ENCODE peak calls at places on chromosomes 2 and 18, in four cellular contexts. One of them, this sample, is unnamed.

GRCh38 chr2:43405829-43406228 is 179.4 kb upstream of the ZFP36L2 start:
- DNase-seq in H9: no peak
- DNase-seq in H1: no peak
- DNase-seq in IMR-90: no peak
- DNase-seq in this sample: no peak

GRCh38 chr18:23442958-23443357 is 10.1 kb upstream of the RIOK3 start:
- DNase-seq in H9: no peak
- DNase-seq in H1: no peak
- DNase-seq in IMR-90: no peak
- DNase-seq in this sample: no peak

GRCh38 chr18:11005528-11005927 is 143.8 kb downstream of the PIEZO2 start:
- DNase-seq in H9: no peak
- DNase-seq in H1: no peak
- DNase-seq in IMR-90: peak
- DNase-seq in this sample: peak

GRCh38 chr2:26363323-26363722 is 16.7 kb upstream of the ADGRF3 start:
- DNase-seq in H9: no peak
- DNase-seq in H1: no peak
- DNase-seq in IMR-90: peak
- DNase-seq in this sample: no peak

GRCh38 chr2:187294043-187294442 is 154.0 kb downstream of the CALCRL start:
- DNase-seq in H9: no peak
- DNase-seq in H1: no peak
- DNase-seq in IMR-90: no peak
- DNase-seq in this sample: no peak

GRCh38 chr18:58064406-58064998 is 20.5 kb downstream of the NEDD4L start:
- DNase-seq in H9: no peak
- DNase-seq in H1: no peak
- DNase-seq in IMR-90: peak
- DNase-seq in this sample: no peak

GRCh38 chr2:58131191-58132011 is 84.8 kb downstream of the VRK2 start:
- DNase-seq in H9: no peak
- DNase-seq in H1: no peak
- DNase-seq in IMR-90: peak
- DNase-seq in this sample: no peak

GRCh38 chr18:58576641-58577251 is 52.1 kb downstream of the ALPK2 start:
- DNase-seq in H9: no peak
- DNase-seq in H1: no peak
- DNase-seq in IMR-90: peak
- DNase-seq in this sample: no peak

GRCh38 chr18:37176307-37176934 is 347.5 kb downstream of the KIAA1328 start:
- DNase-seq in H9: no peak
- DNase-seq in H1: no peak
- DNase-seq in IMR-90: no peak
- DNase-seq in this sample: peak

GRCh38 chr2:36322108-36322507 is 33.5 kb upstream of the CRIM1 start:
- DNase-seq in H9: peak
- DNase-seq in H1: no peak
- DNase-seq in IMR-90: peak
- DNase-seq in this sample: peak

GRCh38 chr2:65177754-65178442 is 48.0 kb upstream of the RAB1A start:
- DNase-seq in H9: no peak
- DNase-seq in H1: peak
- DNase-seq in IMR-90: no peak
- DNase-seq in this sample: no peak

GRCh38 chr2:44120428-44120827 is 48.2 kb upstream of the PPM1B start:
- DNase-seq in H9: no peak
- DNase-seq in H1: no peak
- DNase-seq in IMR-90: peak
- DNase-seq in this sample: no peak

GRCh38 chr2:19711470-19712372 is 190.1 kb downstream of the TTC32 start:
- DNase-seq in H9: peak
- DNase-seq in H1: no peak
- DNase-seq in IMR-90: peak
- DNase-seq in this sample: peak

GRCh38 chr18:5060543-5060942 is 136.5 kb downstream of the AKAIN1 start:
- DNase-seq in H9: no peak
- DNase-seq in H1: no peak
- DNase-seq in IMR-90: no peak
- DNase-seq in this sample: no peak

GRCh38 chr18:34493099-34493544 is 217.0 kb upstream of the DTNA start:
- DNase-seq in H9: peak
- DNase-seq in H1: peak
- DNase-seq in IMR-90: peak
- DNase-seq in this sample: peak

GRCh38 chr2:208358758-208359631 is 47.6 kb upstream of the PTH2R start:
- DNase-seq in H9: peak
- DNase-seq in H1: no peak
- DNase-seq in IMR-90: no peak
- DNase-seq in this sample: peak

GRCh38 chr2:72895759-72896281 is 8.6 kb downstream of the SPR start:
- DNase-seq in H9: no peak
- DNase-seq in H1: no peak
- DNase-seq in IMR-90: peak
- DNase-seq in this sample: no peak

GRCh38 chr2:238069877-238070276 is 9.1 kb downstream of the SCLY start:
- DNase-seq in H9: no peak
- DNase-seq in H1: no peak
- DNase-seq in IMR-90: no peak
- DNase-seq in this sample: no peak

GRCh38 chr2:238066218-238066617 is 5.4 kb downstream of the SCLY start:
- DNase-seq in H9: no peak
- DNase-seq in H1: no peak
- DNase-seq in IMR-90: no peak
- DNase-seq in this sample: no peak

GRCh38 chr2:238067939-238068338 is 7.1 kb downstream of the SCLY start:
- DNase-seq in H9: no peak
- DNase-seq in H1: no peak
- DNase-seq in IMR-90: no peak
- DNase-seq in this sample: no peak

GRCh38 chr2:238065447-238065846 is 4.6 kb downstream of the SCLY start:
- DNase-seq in H9: no peak
- DNase-seq in H1: no peak
- DNase-seq in IMR-90: no peak
- DNase-seq in this sample: no peak

GRCh38 chr2:238069021-238069709 is 8.4 kb downstream of the SCLY start:
- DNase-seq in H9: no peak
- DNase-seq in H1: no peak
- DNase-seq in IMR-90: no peak
- DNase-seq in this sample: no peak
- H4K5ac ChIP-seq in H9: no peak
- H4K5ac ChIP-seq in H1: no peak
- H4K5ac ChIP-seq in IMR-90: no peak
- H4K5ac ChIP-seq in this sample: no peak

GRCh38 chr2:183963609-183964008 is 634.7 kb upstream of the ZNF804A start:
- DNase-seq in H9: no peak
- DNase-seq in H1: no peak
- DNase-seq in IMR-90: no peak
- DNase-seq in this sample: no peak
- H4K5ac ChIP-seq in H9: no peak
- H4K5ac ChIP-seq in H1: no peak
- H4K5ac ChIP-seq in IMR-90: no peak
- H4K5ac ChIP-seq in this sample: no peak

GRCh38 chr2:240517342-240517741 is 40.4 kb downstream of the ANKMY1 start:
- DNase-seq in H9: no peak
- DNase-seq in H1: no peak
- DNase-seq in IMR-90: no peak
- DNase-seq in this sample: no peak

GRCh38 chr2:240513544-240514287 is 44.1 kb downstream of the ANKMY1 start:
- DNase-seq in H9: peak
- DNase-seq in H1: peak
- DNase-seq in IMR-90: peak
- DNase-seq in this sample: peak

GRCh38 chr2:240512109-240512485 is 45.7 kb downstream of the ANKMY1 start:
- DNase-seq in H9: peak
- DNase-seq in H1: no peak
- DNase-seq in IMR-90: no peak
- DNase-seq in this sample: no peak

GRCh38 chr2:240512666-240513535 is 44.9 kb downstream of the ANKMY1 start:
- DNase-seq in H9: peak
- DNase-seq in H1: no peak
- DNase-seq in IMR-90: no peak
- DNase-seq in this sample: no peak

GRCh38 chr2:240514631-240515030 is 43.2 kb downstream of the ANKMY1 start:
- DNase-seq in H9: peak
- DNase-seq in H1: peak
- DNase-seq in IMR-90: no peak
- DNase-seq in this sample: no peak
- H4K5ac ChIP-seq in H9: no peak
- H4K5ac ChIP-seq in H1: no peak
- H4K5ac ChIP-seq in IMR-90: no peak
- H4K5ac ChIP-seq in this sample: no peak

DNA sequence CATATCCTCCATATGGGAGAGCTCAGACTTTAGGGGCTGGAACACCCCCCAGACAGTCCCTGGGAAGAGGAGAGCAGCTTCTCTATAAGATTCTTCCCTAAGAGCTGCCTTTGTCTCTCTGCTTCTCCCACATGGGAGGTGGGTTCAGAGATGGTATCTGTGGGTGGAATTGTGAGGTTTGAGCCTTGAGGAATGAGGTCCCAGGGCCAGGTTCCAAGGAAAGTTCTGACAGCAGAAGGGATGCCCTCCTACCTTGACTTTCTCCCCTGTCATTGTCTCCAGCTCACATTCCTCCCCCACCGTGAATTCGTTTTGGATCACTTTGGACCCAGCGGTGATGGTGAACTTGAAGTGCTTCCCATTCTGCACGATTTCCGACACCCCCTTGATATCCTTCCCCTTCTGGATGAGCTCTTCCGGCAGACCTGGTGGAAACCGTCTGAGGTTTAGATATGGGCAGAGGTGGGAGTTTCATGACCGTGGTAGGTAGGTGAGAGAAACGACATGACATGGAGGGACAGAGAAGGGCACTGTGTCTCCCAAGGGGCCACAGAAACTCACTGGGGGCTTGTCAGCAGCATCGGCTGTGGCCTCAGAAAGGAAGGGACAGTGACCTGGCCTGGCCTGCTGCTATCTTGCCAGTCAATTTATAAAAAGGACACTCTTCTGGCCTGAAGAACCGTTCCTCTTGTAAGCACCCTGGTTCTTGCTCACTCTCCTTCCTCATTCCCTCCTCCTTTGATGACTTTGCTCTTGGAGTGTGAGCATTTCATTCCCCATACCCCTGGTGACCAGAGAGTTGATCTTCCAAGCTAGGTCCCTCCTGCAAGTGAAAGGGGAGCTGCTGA is 1.7 kb downstream of the FABP1 start:
- DNase-seq in H9: no peak
- DNase-seq in H1: no peak
- DNase-seq in IMR-90: no peak
- DNase-seq in this sample: no peak
- H4K5ac ChIP-seq in H9: no peak
- H4K5ac ChIP-seq in H1: no peak
- H4K5ac ChIP-seq in IMR-90: no peak
- H4K5ac ChIP-seq in this sample: no peak

GRCh38 chr2:84999467-85000064 is 28.6 kb downstream of the KCMF1 start:
- DNase-seq in H9: no peak
- DNase-seq in H1: no peak
- DNase-seq in IMR-90: no peak
- DNase-seq in this sample: no peak
- H4K5ac ChIP-seq in H9: no peak
- H4K5ac ChIP-seq in H1: no peak
- H4K5ac ChIP-seq in IMR-90: no peak
- H4K5ac ChIP-seq in this sample: no peak

GRCh38 chr2:39757156-39757555 is 21.9 kb downstream of the THUMPD2 start:
- DNase-seq in H9: no peak
- DNase-seq in H1: no peak
- DNase-seq in IMR-90: no peak
- DNase-seq in this sample: no peak

DNA sequence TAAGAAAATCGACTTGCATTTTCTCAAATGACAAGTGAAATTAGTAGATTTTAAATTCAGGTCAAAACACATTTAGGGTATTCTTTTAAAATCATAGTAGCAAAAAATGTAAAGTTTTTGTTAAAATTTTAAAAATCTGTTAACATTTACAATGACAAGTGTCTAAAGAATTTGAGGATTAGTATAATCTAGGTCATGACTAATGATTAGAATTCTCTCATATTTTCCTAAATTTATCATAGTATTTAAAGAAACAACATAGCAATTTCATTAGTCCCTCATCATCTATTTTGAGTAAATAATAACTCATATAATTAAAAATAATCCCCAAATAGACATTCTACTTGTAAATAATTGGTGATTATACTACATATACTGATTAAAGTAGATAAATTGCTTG is 23.6 kb downstream of the THUMPD2 start:
- DNase-seq in H9: no peak
- DNase-seq in H1: no peak
- DNase-seq in IMR-90: peak
- DNase-seq in this sample: no peak
- H4K5ac ChIP-seq in H9: no peak
- H4K5ac ChIP-seq in H1: no peak
- H4K5ac ChIP-seq in IMR-90: no peak
- H4K5ac ChIP-seq in this sample: no peak

DNA sequence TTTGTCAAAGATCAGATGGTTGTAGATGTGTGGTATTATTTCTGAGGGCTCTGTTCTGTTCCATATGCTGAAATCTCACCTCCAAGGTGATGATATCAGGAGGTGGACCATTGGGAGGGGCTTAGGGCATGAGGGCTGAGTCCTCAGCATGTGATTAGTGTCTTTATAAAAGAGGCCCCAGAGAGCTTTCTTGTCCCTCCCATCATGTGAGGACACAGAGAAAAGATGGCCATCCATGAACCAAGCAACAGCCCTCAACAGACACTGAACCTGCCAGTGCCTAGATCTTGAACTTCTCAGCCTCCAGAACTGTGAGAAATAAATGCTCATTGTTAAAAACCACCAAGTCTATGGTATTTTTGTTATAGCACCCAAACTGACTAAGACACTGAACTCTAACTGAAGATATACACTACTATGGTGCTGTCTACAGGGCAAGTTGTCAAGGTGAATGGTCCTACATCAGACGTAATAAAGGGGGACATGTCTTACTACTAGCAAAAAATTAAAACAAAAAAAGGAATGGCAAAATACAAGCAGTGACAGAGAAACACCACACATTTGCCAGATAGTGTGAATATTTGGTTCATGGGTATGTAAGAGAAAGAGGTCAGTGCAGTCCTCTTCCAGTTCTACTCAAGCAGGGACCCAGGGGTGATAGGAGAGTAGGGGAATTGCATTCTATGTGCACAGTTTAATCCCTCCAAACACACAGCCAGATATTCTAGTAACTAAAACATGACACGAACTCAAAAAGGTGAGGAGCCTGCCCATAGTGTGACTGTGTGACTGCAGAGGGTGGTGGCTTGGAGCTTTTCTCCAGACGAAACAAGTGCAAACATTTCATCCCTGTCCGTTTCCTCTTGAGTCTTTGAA is 164.4 kb upstream of the MYCN start:
- DNase-seq in H9: no peak
- DNase-seq in H1: no peak
- DNase-seq in IMR-90: no peak
- DNase-seq in this sample: no peak
- H4K5ac ChIP-seq in H9: no peak
- H4K5ac ChIP-seq in H1: no peak
- H4K5ac ChIP-seq in IMR-90: no peak
- H4K5ac ChIP-seq in this sample: no peak

GRCh38 chr2:48176876-48177275 is 270.6 kb upstream of the FBXO11 start:
- DNase-seq in H9: no peak
- DNase-seq in H1: no peak
- DNase-seq in IMR-90: no peak
- DNase-seq in this sample: no peak
- H4K5ac ChIP-seq in H9: no peak
- H4K5ac ChIP-seq in H1: no peak
- H4K5ac ChIP-seq in IMR-90: no peak
- H4K5ac ChIP-seq in this sample: no peak

This sample was measured in mesendoderm.